ENCODE peak calls at places on chromosomes 11 and 22, in eight cellular contexts. O is AML-193; U is CD4-positive, alpha-beta memory T cell; I is non-pigmented ciliary epithelial cell; R is fibroblast of the aortic adventitia; F is RCC 7860; L is NCI-H460; P is NCI-H524 treated with DMSO at 0.1 percent for 48 hours. Y is an unnamed sample.

GRCh38 chr22:36776722-36777121 is 803 bp upstream of the IFT27 start:
- DNase-seq in L (no peak), F (no peak), P (no peak), I (no peak), R (no peak), O (no peak), U (no peak), Y (no peak)

GRCh38 chr11:126165366-126166156 is 45.9 kb downstream of the RPUSD4 start:
- DNase-seq in P (peak), U (no peak), O (no peak), I (no peak), F (no peak), R (no peak), L (no peak), Y (no peak)

GRCh38 chr11:561148-562003 is 606 bp downstream of the RASSF7 start:
- DNase-seq in F (peak), R (no peak), O (peak), I (no peak), P (no peak), U (peak), L (no peak), Y (no peak)

GRCh38 chr11:113554531-113554930 is 79.3 kb upstream of the DRD2 start:
- DNase-seq in L (no peak), P (peak), F (no peak), U (no peak), O (no peak), R (no peak), I (no peak), Y (no peak)

GRCh38 chr11:7430496-7430895 is 54.8 kb upstream of the OLFML1 start:
- DNase-seq in P (no peak), I (no peak), O (no peak), F (no peak), U (no peak), L (no peak), R (no peak), Y (no peak)

GRCh38 chr11:14583252-14584105 is 60.1 kb upstream of the PDE3B start:
- DNase-seq in R (no peak), O (no peak), P (peak), F (no peak), L (no peak), U (no peak), I (no peak), Y (peak)

GRCh38 chr11:67354314-67355022 is 1.1 kb upstream of the POLD4 start:
- DNase-seq in L (peak), P (no peak), R (peak), O (no peak), F (peak), U (no peak), I (peak), Y (peak)

GRCh38 chr11:96196074-96196787 is 146.8 kb downstream of the MAML2 start:
- DNase-seq in O (no peak), R (no peak), P (no peak), I (no peak), F (no peak), L (no peak), U (no peak), Y (no peak)

GRCh38 chr11:120525285-120526085 is 13.9 kb downstream of the GRIK4 start:
- DNase-seq in R (no peak), U (no peak), I (no peak), L (no peak), P (no peak), O (no peak), F (no peak), Y (no peak)

GRCh38 chr22:41096391-41096790 is 4.0 kb downstream of the EP300 start:
- DNase-seq in F (no peak), O (no peak), P (no peak), R (no peak), I (no peak), U (no peak), L (no peak), Y (no peak)

GRCh38 chr22:36762687-36763260 is 13.1 kb downstream of the IFT27 start:
- DNase-seq in P (no peak), F (no peak), O (no peak), I (no peak), R (peak), L (no peak), U (no peak), Y (no peak)

GRCh38 chr11:71251159-71251721 is 1.1 kb downstream of the SHANK2 start:
- DNase-seq in F (no peak), P (no peak), L (no peak), O (no peak), I (no peak), U (no peak), R (no peak), Y (no peak)

GRCh38 chr11:63855975-63856374 is 17.1 kb downstream of the MARK2 start:
- DNase-seq in P (no peak), O (no peak), F (no peak), L (no peak), I (no peak), U (no peak), R (no peak), Y (no peak)

GRCh38 chr11:16099501-16099900 is 256.8 kb downstream of the SOX6 start:
- DNase-seq in U (no peak), I (no peak), L (no peak), P (no peak), R (no peak), F (no peak), O (no peak), Y (no peak)